ENCODE peak calls at places on chromosomes 11 and 22, in eight cellular contexts. S is testis; Z is AG04450; M is left lung; F is colonic mucosa; Q is CD8-positive, alpha-beta T cell; L is sigmoid colon; O is hepatocyte. B is an unnamed sample.

GRCh38 chr22:50401907-50402306 is 58.8 kb downstream of the PPP6R2 start:
- DNase-seq in S (no peak), Z (no peak), M (no peak), F (no peak), Q (no peak), L (no peak), O (no peak), B (no peak)

GRCh38 chr22:46748948-46749681 is 11.1 kb upstream of the CERK start:
- DNase-seq in S (no peak), Z (no peak), M (no peak), F (no peak), Q (peak; percentile 80), L (peak; percentile 88), O (no peak), B (no peak)

GRCh38 chr11:56764976-56765375 is 16.5 kb upstream of the OR9G4 start:
- DNase-seq in S (no peak), Z (no peak), M (no peak), F (no peak), Q (no peak), L (no peak), O (no peak), B (no peak)

GRCh38 chr11:71103266-71103665 is 149.1 kb downstream of the SHANK2 start:
- DNase-seq in S (no peak), Z (no peak), M (no peak), F (no peak), Q (no peak), L (no peak), O (no peak), B (no peak)

GRCh38 chr11:80727315-80727714 is 1286.5 kb upstream of the TENM4 start:
- DNase-seq in S (peak; percentile 14), Z (no peak), M (no peak), F (peak; percentile 17), Q (no peak), L (no peak), O (peak; percentile 35), B (no peak)

GRCh38 chr11:1153951-1154487 is 3.7 kb upstream of the MUC5AC start:
- DNase-seq in S (peak; percentile 11), Z (peak; percentile 81), M (peak; percentile 50), F (peak; percentile 46), Q (no peak), L (peak; percentile 67), O (peak; percentile 79), B (peak; percentile 66)

GRCh38 chr11:71333473-71333872 is 81.1 kb upstream of the SHANK2 start:
- DNase-seq in S (no peak), Z (no peak), M (no peak), F (no peak), Q (no peak), L (peak; percentile 24), O (no peak), B (no peak)

GRCh38 chr11:128208329-128209220 is 378.8 kb downstream of the ETS1 start:
- DNase-seq in S (peak; percentile 27), Z (peak; percentile 72), M (peak; percentile 36), F (no peak), Q (no peak), L (no peak), O (no peak), B (peak; percentile 93)

GRCh38 chr22:46286006-46286405 is 10.7 kb upstream of the GTSE1 start:
- DNase-seq in S (no peak), Z (no peak), M (no peak), F (no peak), Q (no peak), L (no peak), O (no peak), B (no peak)

GRCh38 chr11:44007746-44008501 is 39.9 kb upstream of the ACCSL start:
- DNase-seq in S (peak; percentile 12), Z (no peak), M (no peak), F (peak; percentile 4), Q (no peak), L (peak; percentile 34), O (no peak), B (no peak)

GRCh38 chr22:29258407-29259252 is 9.2 kb downstream of the RHBDD3 start:
- DNase-seq in S (no peak), Z (no peak), M (no peak), F (no peak), Q (no peak), L (no peak), O (no peak), B (no peak)

GRCh38 chr11:26420331-26420730 is 88.4 kb downstream of the ANO3 start:
- DNase-seq in S (no peak), Z (no peak), M (no peak), F (no peak), Q (no peak), L (no peak), O (no peak), B (no peak)

GRCh38 chr11:69518081-69518950 is 36.9 kb downstream of the LINC01488 start:
- DNase-seq in S (no peak), Z (peak; percentile 46), M (no peak), F (no peak), Q (no peak), L (no peak), O (no peak), B (no peak)

GRCh38 chr11:35082322-35083180 is 56.4 kb upstream of the CD44 start:
- DNase-seq in S (peak; percentile 21), Z (no peak), M (peak; percentile 87), F (peak; percentile 59), Q (peak; percentile 84), L (peak; percentile 75), O (peak; percentile 26), B (peak; percentile 43)

GRCh38 chr11:86141645-86142569 is 73.0 kb upstream of the PICALM start:
- DNase-seq in S (no peak), Z (no peak), M (no peak), F (no peak), Q (no peak), L (no peak), O (no peak), B (no peak)

GRCh38 chr11:58057481-58057880 is 26.7 kb downstream of the OR6Q1 start:
- DNase-seq in S (no peak), Z (peak; percentile 42), M (no peak), F (no peak), Q (no peak), L (no peak), O (no peak), B (no peak)

DNA sequence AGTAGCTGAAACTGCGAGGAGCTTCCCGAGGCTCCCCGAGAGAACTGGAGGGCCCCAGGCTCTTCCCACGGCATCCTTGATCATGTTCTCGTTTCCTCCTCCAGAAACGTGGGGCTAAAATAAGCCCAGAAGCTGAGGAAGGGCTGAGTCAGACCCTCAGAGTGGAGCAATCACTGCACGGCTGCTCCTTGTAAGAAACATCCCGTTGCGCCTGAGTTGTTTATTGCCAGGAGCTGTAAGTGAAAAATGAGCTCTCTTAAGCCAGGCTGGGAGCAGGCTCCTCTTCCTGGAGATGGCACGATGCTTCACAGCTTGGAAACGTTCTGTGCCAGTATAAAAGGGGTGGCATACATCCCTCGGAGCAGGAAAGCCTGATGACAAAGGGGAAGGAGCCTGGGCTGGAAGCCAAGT is 47.3 kb upstream of the SYN3 start:
- DNase-seq in S (no peak), Z (no peak), M (no peak), F (no peak), Q (no peak), L (no peak), O (peak; percentile 61), B (peak; percentile 46)
- H3K4me3 ChIP-seq in S (no peak overlapping the region), Z (no peak overlapping the region), M (no peak overlapping the region), F (no peak overlapping the region), Q (no peak overlapping the region), L (no peak overlapping the region), O (no peak overlapping the region), B (no peak overlapping the region)

GRCh38 chr11:36118084-36118483 is 171.1 kb downstream of the COMMD9 start:
- DNase-seq in S (no peak), Z (no peak), M (no peak), F (no peak), Q (no peak), L (no peak), O (no peak), B (no peak)

GRCh38 chr11:36122715-36123114 is 166.5 kb downstream of the COMMD9 start:
- DNase-seq in S (no peak), Z (no peak), M (no peak), F (no peak), Q (no peak), L (no peak), O (no peak), B (no peak)

GRCh38 chr11:36115378-36115801 is 171.5 kb downstream of the LDLRAD3 start:
- DNase-seq in S (no peak), Z (no peak), M (no peak), F (no peak), Q (no peak), L (no peak), O (no peak), B (no peak)

GRCh38 chr11:36116161-36116560 is 172.3 kb downstream of the LDLRAD3 start:
- DNase-seq in S (no peak), Z (no peak), M (no peak), F (no peak), Q (no peak), L (no peak), O (no peak), B (no peak)

DNA sequence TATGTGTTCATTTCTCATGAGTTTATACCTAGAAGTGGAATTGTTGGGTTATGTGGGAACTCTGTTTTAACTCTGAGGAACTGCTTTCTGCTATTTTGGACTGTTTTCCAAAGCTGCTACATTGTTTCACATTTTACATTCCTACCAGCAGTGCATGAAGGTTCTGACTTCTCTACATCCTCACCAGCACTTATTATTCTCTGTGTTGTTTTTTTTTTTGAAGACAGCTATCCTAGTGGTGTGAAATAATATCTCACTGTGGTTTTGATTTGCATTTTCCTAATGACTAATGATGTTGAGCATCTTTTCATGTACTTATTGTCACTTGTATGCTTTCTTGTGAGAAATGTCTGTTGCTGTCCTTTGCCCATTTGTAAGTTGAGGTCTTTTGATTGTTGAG is 169.9 kb downstream of the COMMD9 start:
- DNase-seq in S (no peak), Z (no peak), M (no peak), F (no peak), Q (no peak), L (no peak), O (no peak), B (no peak)
- TF ChIP-seq CTCF in S (no peak), Z (no peak), M (no peak), F (no peak), Q (no peak), L (no peak), O (no peak), B (no peak)

GRCh38 chr22:40679249-40679963 is at the start of gene MCHR1:
- DNase-seq in S (no peak), Z (no peak), M (no peak), F (no peak), Q (no peak), L (no peak), O (peak; percentile 25), B (no peak)
- H3K4me3 ChIP-seq in S (peak within 1 kb of the TSS; percentile 5), Z (peak within 1 kb of the TSS; percentile 55), M (no peak within 1 kb of the TSS), F (no peak within 1 kb of the TSS), Q (no peak within 1 kb of the TSS), L (peak within 1 kb of the TSS; percentile 26), O (no peak within 1 kb of the TSS), B (peak within 1 kb of the TSS; percentile 46)

DNA sequence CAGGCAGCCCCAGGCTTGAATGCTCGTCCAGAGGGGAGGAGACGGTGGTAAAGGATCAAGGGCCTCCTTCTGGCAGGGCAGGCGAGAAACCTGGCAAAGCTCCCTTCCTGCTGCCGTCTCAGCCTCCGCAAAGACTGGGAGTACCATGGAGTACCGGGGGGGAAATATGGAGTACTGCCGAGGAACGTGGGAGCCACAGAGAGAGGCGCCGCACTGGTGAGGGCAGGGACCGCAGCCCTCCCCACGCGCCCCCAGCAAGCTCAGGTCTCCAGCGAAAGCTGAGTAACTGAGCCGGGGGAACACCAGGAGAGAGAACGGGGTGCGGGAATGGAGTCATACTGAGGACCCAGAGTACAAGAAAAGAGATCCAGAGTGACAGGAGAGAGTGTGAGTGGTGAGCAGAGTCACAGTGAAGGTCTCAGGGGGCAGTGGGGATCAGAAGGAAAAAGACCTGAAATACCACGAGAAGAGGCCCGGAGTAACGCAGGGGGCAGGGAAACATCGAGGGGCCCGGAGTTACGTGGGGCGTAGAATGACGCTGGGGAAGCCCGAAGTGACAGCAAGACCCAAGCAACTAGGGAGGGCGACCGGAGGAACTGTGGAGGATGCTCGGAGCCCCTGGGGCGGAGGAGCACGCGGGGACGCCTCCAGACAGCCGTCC is 740 bp downstream of the EML3 start:
- DNase-seq in S (peak; percentile 69), Z (no peak), M (peak; percentile 71), F (peak; percentile 58), Q (peak; percentile 31), L (peak; percentile 86), O (peak; percentile 73), B (no peak)
- TF ChIP-seq CTCF in S (no peak), Z (no peak), M (no peak), F (no peak), Q (no peak), L (no peak), O (no peak), B (no peak)